ENCODE peak calls at places on chromosomes 2 and 18, in five cellular contexts. One of them, this sample, is unnamed.

GRCh38 chr2:43142921-43143438 is 83.4 kb downstream of the ZFP36L2 start:
- DNase-seq in stimulated activated naive B cell treated with anti-CD40 and anti-IgM and Interleukin-4, amounts not matched to agents 10 μg/mL and 1 μg/mL and 100 μg/mL, for 72 hours: no peak
- DNase-seq in HCEC 1CT: peak
- DNase-seq in cardiac fibroblast: no peak
- DNase-seq in NCI-H345: no peak
- DNase-seq in this sample: peak

GRCh38 chr18:34694611-34695165 is 15.4 kb upstream of the DTNA start:
- DNase-seq in NCI-H345: peak
- DNase-seq in cardiac fibroblast: peak
- DNase-seq in HCEC 1CT: no peak
- DNase-seq in stimulated activated naive B cell treated with anti-CD40 and anti-IgM and Interleukin-4, amounts not matched to agents 10 μg/mL and 1 μg/mL and 100 μg/mL, for 72 hours: no peak
- DNase-seq in this sample: no peak

GRCh38 chr2:204280239-204280638 is 265.0 kb upstream of the PARD3B start:
- DNase-seq in NCI-H345: no peak
- DNase-seq in cardiac fibroblast: no peak
- DNase-seq in stimulated activated naive B cell treated with anti-CD40 and anti-IgM and Interleukin-4, amounts not matched to agents 10 μg/mL and 1 μg/mL and 100 μg/mL, for 72 hours: no peak
- DNase-seq in HCEC 1CT: no peak
- DNase-seq in this sample: no peak

GRCh38 chr2:63000801-63001200 is 49.8 kb upstream of the OTX1 start:
- DNase-seq in HCEC 1CT: peak
- DNase-seq in NCI-H345: no peak
- DNase-seq in cardiac fibroblast: peak
- DNase-seq in stimulated activated naive B cell treated with anti-CD40 and anti-IgM and Interleukin-4, amounts not matched to agents 10 μg/mL and 1 μg/mL and 100 μg/mL, for 72 hours: no peak
- DNase-seq in this sample: no peak

GRCh38 chr2:79292936-79293335 is 133.4 kb upstream of the REG3A start:
- DNase-seq in cardiac fibroblast: no peak
- DNase-seq in HCEC 1CT: no peak
- DNase-seq in NCI-H345: no peak
- DNase-seq in stimulated activated naive B cell treated with anti-CD40 and anti-IgM and Interleukin-4, amounts not matched to agents 10 μg/mL and 1 μg/mL and 100 μg/mL, for 72 hours: no peak
- DNase-seq in this sample: no peak

GRCh38 chr18:34709104-34709503 is 994 bp upstream of the DTNA start:
- DNase-seq in cardiac fibroblast: peak
- DNase-seq in stimulated activated naive B cell treated with anti-CD40 and anti-IgM and Interleukin-4, amounts not matched to agents 10 μg/mL and 1 μg/mL and 100 μg/mL, for 72 hours: no peak
- DNase-seq in NCI-H345: peak
- DNase-seq in HCEC 1CT: peak
- DNase-seq in this sample: no peak

GRCh38 chr18:52001106-52001505 is 338.9 kb upstream of the DCC start:
- DNase-seq in NCI-H345: no peak
- DNase-seq in cardiac fibroblast: no peak
- DNase-seq in HCEC 1CT: no peak
- DNase-seq in stimulated activated naive B cell treated with anti-CD40 and anti-IgM and Interleukin-4, amounts not matched to agents 10 μg/mL and 1 μg/mL and 100 μg/mL, for 72 hours: no peak
- DNase-seq in this sample: no peak

GRCh38 chr2:65877331-65877791 is 445.0 kb upstream of the SPRED2 start:
- DNase-seq in HCEC 1CT: no peak
- DNase-seq in stimulated activated naive B cell treated with anti-CD40 and anti-IgM and Interleukin-4, amounts not matched to agents 10 μg/mL and 1 μg/mL and 100 μg/mL, for 72 hours: no peak
- DNase-seq in NCI-H345: no peak
- DNase-seq in cardiac fibroblast: no peak
- DNase-seq in this sample: no peak

GRCh38 chr2:148876589-148877402 is 1.8 kb downstream of the KIF5C start:
- DNase-seq in cardiac fibroblast: no peak
- DNase-seq in NCI-H345: peak
- DNase-seq in HCEC 1CT: no peak
- DNase-seq in stimulated activated naive B cell treated with anti-CD40 and anti-IgM and Interleukin-4, amounts not matched to agents 10 μg/mL and 1 μg/mL and 100 μg/mL, for 72 hours: peak
- DNase-seq in this sample: peak

GRCh38 chr18:22378672-22379282 is 38.9 kb downstream of the CTAGE1 start:
- DNase-seq in HCEC 1CT: peak
- DNase-seq in NCI-H345: no peak
- DNase-seq in cardiac fibroblast: peak
- DNase-seq in stimulated activated naive B cell treated with anti-CD40 and anti-IgM and Interleukin-4, amounts not matched to agents 10 μg/mL and 1 μg/mL and 100 μg/mL, for 72 hours: no peak
- DNase-seq in this sample: peak

GRCh38 chr18:47118986-47119385 is 31.3 kb downstream of the HDHD2 start:
- DNase-seq in HCEC 1CT: peak
- DNase-seq in cardiac fibroblast: peak
- DNase-seq in NCI-H345: no peak
- DNase-seq in stimulated activated naive B cell treated with anti-CD40 and anti-IgM and Interleukin-4, amounts not matched to agents 10 μg/mL and 1 μg/mL and 100 μg/mL, for 72 hours: no peak
- DNase-seq in this sample: no peak

GRCh38 chr2:18063826-18064485 is 185.5 kb downstream of the KCNS3 start:
- DNase-seq in NCI-H345: no peak
- DNase-seq in HCEC 1CT: no peak
- DNase-seq in cardiac fibroblast: peak
- DNase-seq in stimulated activated naive B cell treated with anti-CD40 and anti-IgM and Interleukin-4, amounts not matched to agents 10 μg/mL and 1 μg/mL and 100 μg/mL, for 72 hours: no peak
- DNase-seq in this sample: no peak